ENCODE peak calls at places on chromosomes 13 and 19, in eight cellular contexts. One of them, this sample, is unnamed.

GRCh38 chr13:20788312-20788711 is 14.6 kb upstream of the EEF1AKMT1 start:
- DNase-seq in K562: no peak
- DNase-seq in NCI-H510A: no peak
- DNase-seq in heart left ventricle: no peak
- DNase-seq in activated CD4-positive, alpha-beta T cell treated with anti-CD3 and anti-CD28 coated beads, Interleukin-2, amount 50 U/mL, for 24 hours: no peak
- DNase-seq in AG10803: no peak
- DNase-seq in H54: no peak
- DNase-seq in effector CD4-positive, alpha-beta T cell: no peak
- DNase-seq in this sample: no peak

GRCh38 chr13:102700088-102701031 is 5.5 kb upstream of the METTL21C start:
- DNase-seq in activated CD4-positive, alpha-beta T cell treated with anti-CD3 and anti-CD28 coated beads, Interleukin-2, amount 50 U/mL, for 24 hours: no peak
- DNase-seq in NCI-H510A: no peak
- DNase-seq in H54: no peak
- DNase-seq in K562: no peak
- DNase-seq in effector CD4-positive, alpha-beta T cell: no peak
- DNase-seq in heart left ventricle: no peak
- DNase-seq in AG10803: peak; percentile 81
- DNase-seq in this sample: no peak

GRCh38 chr19:54169149-54169731 is 3.7 kb downstream of the TMC4 start:
- DNase-seq in AG10803: no peak
- DNase-seq in NCI-H510A: no peak
- DNase-seq in activated CD4-positive, alpha-beta T cell treated with anti-CD3 and anti-CD28 coated beads, Interleukin-2, amount 50 U/mL, for 24 hours: no peak
- DNase-seq in H54: no peak
- DNase-seq in K562: no peak
- DNase-seq in effector CD4-positive, alpha-beta T cell: no peak
- DNase-seq in heart left ventricle: peak; percentile 32
- DNase-seq in this sample: no peak

GRCh38 chr19:32066056-32066455 is 279.4 kb upstream of the ZNF507 start:
- DNase-seq in heart left ventricle: no peak
- DNase-seq in K562: no peak
- DNase-seq in NCI-H510A: no peak
- DNase-seq in effector CD4-positive, alpha-beta T cell: no peak
- DNase-seq in AG10803: no peak
- DNase-seq in activated CD4-positive, alpha-beta T cell treated with anti-CD3 and anti-CD28 coated beads, Interleukin-2, amount 50 U/mL, for 24 hours: no peak
- DNase-seq in H54: no peak
- DNase-seq in this sample: no peak

GRCh38 chr13:40024578-40024952 is 369.1 kb downstream of the COG6 start:
- DNase-seq in heart left ventricle: no peak
- DNase-seq in NCI-H510A: no peak
- DNase-seq in H54: no peak
- DNase-seq in K562: no peak
- DNase-seq in AG10803: no peak
- DNase-seq in effector CD4-positive, alpha-beta T cell: no peak
- DNase-seq in activated CD4-positive, alpha-beta T cell treated with anti-CD3 and anti-CD28 coated beads, Interleukin-2, amount 50 U/mL, for 24 hours: no peak
- DNase-seq in this sample: no peak

GRCh38 chr19:29674374-29675119 is 9.3 kb downstream of the PLEKHF1 start:
- DNase-seq in activated CD4-positive, alpha-beta T cell treated with anti-CD3 and anti-CD28 coated beads, Interleukin-2, amount 50 U/mL, for 24 hours: no peak
- DNase-seq in K562: no peak
- DNase-seq in AG10803: no peak
- DNase-seq in heart left ventricle: no peak
- DNase-seq in NCI-H510A: no peak
- DNase-seq in effector CD4-positive, alpha-beta T cell: no peak
- DNase-seq in H54: no peak
- DNase-seq in this sample: no peak

GRCh38 chr13:50908371-50908770 is 1.2 kb upstream of the RNASEH2B start:
- DNase-seq in NCI-H510A: no peak
- DNase-seq in H54: no peak
- DNase-seq in activated CD4-positive, alpha-beta T cell treated with anti-CD3 and anti-CD28 coated beads, Interleukin-2, amount 50 U/mL, for 24 hours: no peak
- DNase-seq in AG10803: no peak
- DNase-seq in heart left ventricle: no peak
- DNase-seq in K562: no peak
- DNase-seq in effector CD4-positive, alpha-beta T cell: no peak
- DNase-seq in this sample: no peak

GRCh38 chr19:37654833-37655688 is at the start of gene ZFP30:
- DNase-seq in AG10803: peak; percentile 86
- DNase-seq in K562: peak; percentile 93
- DNase-seq in H54: peak; percentile 93
- DNase-seq in NCI-H510A: peak; percentile 88
- DNase-seq in effector CD4-positive, alpha-beta T cell: peak; percentile 72
- DNase-seq in heart left ventricle: peak; percentile 94
- DNase-seq in activated CD4-positive, alpha-beta T cell treated with anti-CD3 and anti-CD28 coated beads, Interleukin-2, amount 50 U/mL, for 24 hours: peak; percentile 60
- DNase-seq in this sample: peak; percentile 75

GRCh38 chr13:108156749-108157148 is 58.6 kb downstream of the LIG4 start:
- DNase-seq in NCI-H510A: no peak
- DNase-seq in activated CD4-positive, alpha-beta T cell treated with anti-CD3 and anti-CD28 coated beads, Interleukin-2, amount 50 U/mL, for 24 hours: no peak
- DNase-seq in AG10803: no peak
- DNase-seq in heart left ventricle: no peak
- DNase-seq in K562: no peak
- DNase-seq in effector CD4-positive, alpha-beta T cell: no peak
- DNase-seq in H54: no peak
- DNase-seq in this sample: no peak

GRCh38 chr19:30430206-30430734 is 58.1 kb downstream of the ZNF536 start:
- DNase-seq in AG10803: no peak
- DNase-seq in NCI-H510A: no peak
- DNase-seq in heart left ventricle: no peak
- DNase-seq in effector CD4-positive, alpha-beta T cell: no peak
- DNase-seq in activated CD4-positive, alpha-beta T cell treated with anti-CD3 and anti-CD28 coated beads, Interleukin-2, amount 50 U/mL, for 24 hours: no peak
- DNase-seq in H54: no peak
- DNase-seq in K562: no peak
- DNase-seq in this sample: no peak

GRCh38 chr19:28329429-28329828 is 883.5 kb downstream of the UQCRFS1 start:
- DNase-seq in activated CD4-positive, alpha-beta T cell treated with anti-CD3 and anti-CD28 coated beads, Interleukin-2, amount 50 U/mL, for 24 hours: no peak
- DNase-seq in effector CD4-positive, alpha-beta T cell: no peak
- DNase-seq in K562: no peak
- DNase-seq in AG10803: no peak
- DNase-seq in heart left ventricle: no peak
- DNase-seq in NCI-H510A: no peak
- DNase-seq in H54: no peak
- DNase-seq in this sample: no peak

This sample was measured in HTR-8/SVneo.